ENCODE peak calls at places on chromosomes 16 and 17, in nine cellular contexts. C is ELF-1, Q is AG08396, E is A549, Z is NCI-H1930, X is upper lobe of right lung, L is Kasumi-1, M is GM23248, O is WERI-Rb-1. P is an unnamed sample.

GRCh38 chr17:75854881-75855309 is 240 bp downstream of the WBP2 start:
- DNase-seq in X (peak; percentile 82), L (no peak), O (no peak), E (no peak), Z (no peak), M (no peak), Q (no peak), C (no peak), P (no peak)

GRCh38 chr16:57883953-57884654 is 81.8 kb upstream of the KIFC3 start:
- DNase-seq in E (no peak), O (no peak), Q (no peak), C (no peak), L (no peak), Z (no peak), M (no peak), X (no peak), P (no peak)

GRCh38 chr16:8619671-8620370 is 1.7 kb upstream of the METTL22 start:
- DNase-seq in Z (no peak), X (no peak), C (no peak), Q (no peak), L (no peak), O (no peak), E (no peak), M (no peak), P (no peak)

GRCh38 chr16:23378256-23378655 is 74.7 kb downstream of the COG7 start:
- DNase-seq in C (no peak), E (no peak), Q (no peak), O (no peak), Z (no peak), M (no peak), X (no peak), L (no peak), P (no peak)

GRCh38 chr17:75096082-75096625 is 8.4 kb downstream of the SLC16A5 start:
- DNase-seq in M (peak; percentile 74), Z (no peak), X (peak; percentile 93), Q (peak; percentile 84), O (no peak), E (peak; percentile 99), L (peak; percentile 77), C (peak; percentile 87), P (no peak)

GRCh38 chr17:57256708-57257112 is 387 bp downstream of the MSI2 start:
- DNase-seq in O (peak; percentile 36), C (no peak), Q (no peak), M (peak; percentile 59), L (no peak), X (peak; percentile 70), Z (no peak), E (peak; percentile 33), P (no peak)

GRCh38 chr17:74631468-74632195 is 8.1 kb upstream of the CD300E start:
- DNase-seq in M (peak; percentile 74), E (no peak), Q (no peak), X (peak; percentile 40), O (no peak), L (peak; percentile 100), C (peak; percentile 86), Z (no peak), P (no peak)

GRCh38 chr17:40283662-40284061 is 4.0 kb upstream of the CDC6 start:
- DNase-seq in O (no peak), X (no peak), Z (no peak), Q (peak; percentile 77), M (peak; percentile 96), E (peak; percentile 46), C (no peak), L (no peak), P (no peak)

GRCh38 chr17:62562656-62563055 is 64.8 kb upstream of the MRC2 start:
- DNase-seq in Z (no peak), O (no peak), L (no peak), M (peak; percentile 59), C (no peak), X (no peak), E (peak; percentile 72), Q (no peak), P (no peak)

GRCh38 chr17:78358538-78359215 is 1.2 kb downstream of the SOCS3 start:
- DNase-seq in E (peak; percentile 82), M (peak; percentile 70), X (no peak), L (no peak), Z (no peak), O (peak; percentile 76), C (no peak), Q (no peak), P (no peak)

GRCh38 chr16:55501549-55502322 is 7.1 kb upstream of the LPCAT2 start:
- DNase-seq in X (no peak), Q (no peak), E (no peak), Z (no peak), C (no peak), O (no peak), L (no peak), M (peak; percentile 50), P (no peak)

GRCh38 chr17:1967092-1967662 is 58.0 kb downstream of the RTN4RL1 start:
- DNase-seq in O (peak; percentile 67), X (no peak), E (no peak), Z (no peak), L (no peak), Q (no peak), C (peak; percentile 94), M (no peak), P (no peak)